ENCODE peak calls at places on chromosomes 1 and 21, in six cellular contexts. F is HepG2, E is thyroid gland, Y is IMR-90, D is adrenal gland, I is heart left ventricle. P is an unnamed sample. For H3K4me1 and H3K27me3, the result is how much of the 10 kb centered on the place peaks cover.

GRCh38 chr1:46535063-46535462 is 16.4 kb downstream of the KNCN start:
- DNase-seq in F (peak), E (peak), Y (no peak), D (peak), I (no peak), P (peak)

GRCh38 chr1:107352850-107353249 is 212.0 kb downstream of the NTNG1 start:
- DNase-seq in E (no peak), Y (no peak), D (no peak), F (no peak), I (no peak), P (no peak)

GRCh38 chr1:50976890-50977574 is 7.0 kb downstream of the CDKN2C start:
- DNase-seq in Y (peak), D (peak), I (no peak), F (peak), E (peak), P (no peak)

GRCh38 chr1:16900771-16901170 is 5.0 kb downstream of the RNU1-2 start:
- DNase-seq in I (no peak), D (no peak), F (no peak), E (no peak), Y (no peak), P (no peak)

GRCh38 chr1:207049974-207050391 is 1.0 kb downstream of the YOD1 start:
- DNase-seq in I (no peak), F (peak), D (peak), Y (peak), E (peak), P (peak)

GRCh38 chr1:2134232-2134603 is 60.4 kb downstream of the FAAP20 start:
- DNase-seq in I (no peak), D (no peak), F (peak), Y (no peak), E (no peak), P (no peak)

GRCh38 chr1:9241891-9242290 is 7.3 kb downstream of the H6PD start:
- DNase-seq in I (no peak), F (no peak), Y (no peak), E (no peak), D (no peak), P (peak)

GRCh38 chr21:35457097-35457496 is 408.0 kb upstream of the RUNX1 start:
- DNase-seq in I (no peak), Y (no peak), D (no peak), E (no peak), F (no peak), P (no peak)

GRCh38 chr1:113872219-113872934 is 865 bp upstream of the PTPN22 start:
- DNase-seq in E (no peak), D (no peak), I (no peak), Y (no peak), F (no peak), P (no peak)

GRCh38 chr1:112718691-112719418 is 3.7 kb upstream of the PPM1J start:
- DNase-seq in I (peak), Y (peak), D (peak), E (peak), F (no peak), P (peak)

GRCh38 chr1:68180441-68181164 is 51.7 kb downstream of the WLS start:
- DNase-seq in E (no peak), D (no peak), Y (no peak), I (no peak), F (no peak), P (no peak)

GRCh38 chr1:52633291-52633754 is 355 bp downstream of the SHISAL2A start:
- DNase-seq in D (no peak), F (no peak), Y (no peak), I (peak), E (no peak), P (no peak)

GRCh38 chr1:40141878-40142535 is 19.2 kb upstream of the RLF start:
- DNase-seq in Y (peak), E (no peak), D (no peak), F (no peak), I (no peak), P (no peak)

GRCh38 chr1:68542586-68542985 is 45.7 kb upstream of the DEPDC1 start:
- DNase-seq in D (no peak), F (no peak), E (no peak), Y (no peak), I (no peak), P (no peak)

GRCh38 chr1:83931658-83932253 is 67.2 kb downstream of the TTLL7 start:
- DNase-seq in D (no peak), E (peak), F (peak), I (no peak), Y (peak), P (no peak)

GRCh38 chr1:67674260-67675011 is 10.6 kb upstream of the GADD45A start:
- DNase-seq in E (peak), I (no peak), Y (peak), D (peak), F (no peak), P (no peak)

GRCh38 chr1:59761440-59761839 is 53.3 kb upstream of the HOOK1 start:
- DNase-seq in I (no peak), D (no peak), E (no peak), Y (peak), F (no peak), P (no peak)

GRCh38 chr1:116852367-116852766 is 57.3 kb upstream of the PTGFRN start:
- DNase-seq in D (no peak), F (no peak), I (no peak), Y (no peak), E (no peak), P (no peak)

GRCh38 chr1:30300669-30301068 is 422.7 kb downstream of the MATN1 start:
- DNase-seq in I (no peak), E (no peak), D (no peak), Y (no peak), F (no peak), P (peak)

GRCh38 chr21:41707231-41707988 is 59.4 kb downstream of the RIPK4 start:
- DNase-seq in F (no peak), I (no peak), E (peak), Y (no peak), D (no peak), P (no peak)

GRCh38 chr1:214003233-214003632 is 15.5 kb downstream of the PROX1 start:
- DNase-seq in I (no peak), E (no peak), F (no peak), D (no peak), Y (no peak), P (no peak)

GRCh38 chr1:153566414-153567371 is 1.0 kb upstream of the S100A2 start:
- DNase-seq in Y (peak), F (peak), I (peak), E (peak), D (peak), P (peak)
- TF ChIP-seq POLR2A in Y (peak), F (no peak), I (no peak), E (peak), D (peak), P (no peak)

GRCh38 chr21:43874085-43874785 is 9.2 kb downstream of the AGPAT3 start:
- DNase-seq in I (no peak), E (peak), D (peak), Y (no peak), F (no peak), P (no peak)
- H3K4me1 ChIP-seq in I (under half), E (under half), D (under half), Y (under half), F (under half), P (under half)

GRCh38 chr1:201061886-201062285 is 38.4 kb upstream of the KIF21B start:
- DNase-seq in E (no peak), D (no peak), F (no peak), I (no peak), Y (no peak), P (no peak)

GRCh38 chr1:201063190-201063544 is 39.7 kb upstream of the KIF21B start:
- DNase-seq in D (no peak), I (no peak), E (no peak), F (peak), Y (no peak), P (no peak)

GRCh38 chr1:201061049-201061448 is 37.5 kb upstream of the KIF21B start:
- DNase-seq in I (no peak), D (no peak), F (no peak), Y (no peak), E (peak), P (peak)

GRCh38 chr1:201060586-201060985 is 37.1 kb upstream of the KIF21B start:
- DNase-seq in E (no peak), Y (no peak), I (no peak), D (no peak), F (no peak), P (no peak)

GRCh38 chr1:201062511-201063189 is 39.1 kb upstream of the KIF21B start:
- DNase-seq in F (no peak), D (no peak), Y (no peak), I (no peak), E (no peak), P (no peak)
- H3K27me3 ChIP-seq in F (under half), D (under half), Y (half or more), I (under half), E (under half), P (under half)

GRCh38 chr1:154973344-154974085 is 966 bp upstream of the CKS1B start:
- DNase-seq in D (peak), E (peak), Y (peak), I (peak), F (peak), P (peak)

GRCh38 chr1:154974086-154974807 is at the start of gene CKS1B:
- DNase-seq in Y (peak), D (peak), F (peak), E (peak), I (peak), P (peak)

GRCh38 chr1:154974808-154975408 is 427 bp downstream of the CKS1B start:
- DNase-seq in I (peak), E (peak), F (peak), D (peak), Y (peak), P (peak)

GRCh38 chr1:154978360-154978759 is 3.9 kb downstream of the CKS1B start:
- DNase-seq in F (no peak), D (no peak), I (no peak), Y (no peak), E (no peak), P (no peak)

DNA sequence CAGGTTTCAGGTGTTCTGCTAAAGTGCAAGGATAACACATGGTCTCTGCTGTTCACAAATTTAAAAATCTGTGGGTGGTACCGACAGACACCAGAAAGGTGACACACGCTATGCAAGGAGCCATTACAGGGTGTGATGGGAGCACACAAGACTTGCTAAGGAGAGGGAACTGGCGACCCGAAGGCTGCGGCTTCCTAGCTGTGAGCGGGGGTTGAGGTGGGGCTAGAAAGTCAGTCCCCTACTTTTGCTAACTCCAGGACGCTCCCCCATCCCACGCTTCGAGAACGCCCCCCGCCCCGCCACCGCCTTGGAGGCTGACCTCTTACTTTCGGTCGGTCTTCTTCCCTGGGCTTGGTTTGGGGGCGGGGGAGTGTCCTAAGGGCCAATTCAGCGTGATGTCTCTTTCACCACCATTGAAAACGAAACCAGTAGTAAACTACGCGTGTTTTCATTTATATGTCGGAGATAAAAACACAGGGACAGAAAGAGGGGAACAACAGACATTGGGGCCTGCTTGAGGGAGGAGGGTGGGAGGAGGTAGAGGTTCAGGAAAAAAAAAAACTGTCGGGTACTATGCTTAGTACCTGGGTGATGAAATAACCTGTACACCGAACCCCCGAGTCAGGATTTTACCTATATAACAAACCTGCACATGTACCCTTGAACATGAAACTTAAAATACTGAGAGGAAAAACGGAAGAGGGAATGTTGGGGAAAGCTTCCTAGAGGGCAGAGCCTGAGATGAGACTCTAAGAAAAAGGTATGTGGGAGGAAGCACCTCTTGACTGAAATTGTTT is 1.1 kb downstream of the CKS1B start:
- DNase-seq in Y (peak), I (peak), E (peak), D (peak), F (no peak), P (peak)
- TF ChIP-seq POLR2A in Y (peak), I (no peak), E (no peak), D (no peak), F (no peak), P (no peak)

GRCh38 chr1:223708001-223708359 is 4.4 kb upstream of the CAPN2 start:
- DNase-seq in F (peak), I (no peak), D (peak), Y (no peak), E (peak), P (peak)
- H3K4me1 ChIP-seq in F (half or more), I (under half), D (under half), Y (under half), E (half or more), P (half or more)

DNA sequence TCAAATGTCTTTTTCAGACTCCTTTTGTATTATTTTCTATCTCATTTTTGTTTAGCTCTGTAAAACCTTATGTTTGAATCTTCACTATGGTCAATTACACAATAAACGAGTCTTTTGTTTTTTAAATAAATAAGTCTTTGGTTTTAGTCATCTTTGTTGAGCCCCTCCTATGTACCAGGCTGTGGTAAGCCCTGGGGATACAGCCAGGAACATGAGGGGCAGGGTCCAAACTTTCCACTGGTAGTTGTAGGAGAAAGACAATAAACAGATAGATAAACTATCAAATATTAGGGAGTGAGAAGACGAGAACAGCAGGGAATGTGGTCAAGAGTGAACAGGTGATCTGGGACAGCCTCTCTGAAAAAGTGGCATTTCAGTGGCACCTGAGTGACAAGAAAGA is 186.6 kb downstream of the ZNF281 start:
- DNase-seq in I (no peak), E (no peak), F (no peak), D (no peak), Y (no peak), P (no peak)
- H3K27me3 ChIP-seq in I (under half), E (under half), F (under half), D (under half), Y (under half), P (under half)

GRCh38 chr1:10415211-10415930 is 14.9 kb upstream of the CENPS start:
- DNase-seq in Y (peak), D (peak), I (no peak), F (peak), E (no peak), P (peak)
- TF ChIP-seq POLR2A in Y (peak), D (no peak), I (no peak), F (no peak), E (no peak), P (no peak)

GRCh38 chr21:36882776-36883175 is 83.7 kb downstream of the HLCS start:
- DNase-seq in D (no peak), Y (peak), E (no peak), I (no peak), F (no peak), P (no peak)
- H3K4me1 ChIP-seq in D (under half), Y (under half), E (under half), I (under half), F (under half), P (under half)

GRCh38 chr1:12159826-12160225 is 7.0 kb upstream of the TNFRSF1B start:
- DNase-seq in F (no peak), E (no peak), D (no peak), Y (no peak), I (peak), P (no peak)
- H3K27me3 ChIP-seq in F (under half), E (under half), D (under half), Y (under half), I (under half), P (under half)

P was measured in stomach.